ENCODE peak calls at places on chromosome X, in seven cellular contexts. W is HCT116, R is H1, A is K562, T is GM12878, Z is HepG2, Y is SK-N-SH. S is an unnamed sample.

GRCh38 chrX:51024106-51024696 is 113.7 kb downstream of the BMP15 start:
- DNase-seq in R (no peak), A (no peak), W (no peak), Z (no peak), Y (no peak), T (no peak), S (no peak)

GRCh38 chrX:77087529-77088169 is 359.5 kb upstream of the FGF16 start:
- DNase-seq in Z (peak; percentile 92), R (no peak), Y (no peak), W (no peak), T (no peak), A (no peak), S (no peak)

GRCh38 chrX:38803609-38804480 is 2.6 kb downstream of the MID1IP1 start:
- DNase-seq in A (peak; percentile 75), R (peak; percentile 57), Z (peak; percentile 72), W (peak; percentile 77), T (no peak), Y (peak; percentile 87), S (no peak)

GRCh38 chrX:135389717-135390116 is 32.0 kb upstream of the SMIM10L2A start:
- DNase-seq in T (no peak), Z (peak; percentile 51), A (no peak), W (peak; percentile 75), Y (no peak), R (peak; percentile 5), S (peak; percentile 27)

GRCh38 chrX:69616520-69617203 is 749 bp downstream of the EDA start:
- DNase-seq in R (no peak), Z (peak; percentile 0), W (no peak), Y (peak; percentile 12), A (no peak), T (no peak), S (no peak)

GRCh38 chrX:1464282-1465131 is 11.8 kb upstream of the ASMTL start:
- DNase-seq in T (no peak), W (no peak), R (no peak), A (no peak), Y (no peak), Z (no peak), S (no peak)

GRCh38 chrX:44344687-44345086 is 1.2 kb upstream of the EFHC2 start:
- DNase-seq in R (no peak), Y (no peak), W (no peak), T (no peak), Z (no peak), A (peak; percentile 41), S (no peak)

GRCh38 chrX:133792198-133792953 is 193.0 kb downstream of the GPC3 start:
- DNase-seq in R (peak; percentile 36), Y (peak; percentile 65), A (peak; percentile 70), T (peak; percentile 15), Z (peak; percentile 49), W (peak; percentile 59), S (peak; percentile 66)

GRCh38 chrX:50780144-50780543 is 33.9 kb downstream of the SHROOM4 start:
- DNase-seq in R (no peak), Z (no peak), Y (no peak), W (no peak), T (no peak), A (no peak), S (no peak)

GRCh38 chrX:10326578-10326977 is 169.8 kb downstream of the CLCN4 start:
- DNase-seq in W (peak; percentile 22), Y (peak; percentile 30), A (no peak), Z (peak; percentile 25), T (no peak), R (no peak), S (no peak)

GRCh38 chrX:77493677-77494553 is 46.7 kb downstream of the FGF16 start:
- DNase-seq in A (peak; percentile 9), W (no peak), T (no peak), Z (peak; percentile 7), Y (no peak), R (peak; percentile 59), S (no peak)

GRCh38 chrX:39752820-39753219 is 344.9 kb downstream of the BCOR start:
- DNase-seq in A (no peak), R (no peak), Y (no peak), Z (no peak), W (no peak), T (no peak), S (no peak)

GRCh38 chrX:113512700-113513395 is 672.2 kb upstream of the AMOT start:
- DNase-seq in W (peak; percentile 34), R (no peak), A (no peak), Y (no peak), T (no peak), Z (no peak), S (peak; percentile 10)

GRCh38 chrX:69178592-69178991 is 13.3 kb upstream of the PJA1 start:
- DNase-seq in T (no peak), W (no peak), Z (no peak), Y (no peak), A (no peak), R (no peak), S (no peak)

GRCh38 chrX:23276475-23276874 is 58.2 kb upstream of the PTCHD1 start:
- DNase-seq in R (no peak), Z (no peak), W (no peak), Y (no peak), A (no peak), T (no peak), S (no peak)

GRCh38 chrX:11667286-11667685 is 1.6 kb upstream of the ARHGAP6 start:
- DNase-seq in Y (no peak), A (no peak), R (no peak), Z (no peak), W (no peak), T (peak; percentile 23), S (no peak)

GRCh38 chrX:134171661-134172587 is 65.1 kb upstream of the CCDC160 start:
- DNase-seq in W (no peak), Y (peak; percentile 64), Z (no peak), R (no peak), A (no peak), T (no peak), S (no peak)

GRCh38 chrX:23436875-23437274 is 102.2 kb downstream of the PTCHD1 start:
- DNase-seq in Y (no peak), R (peak; percentile 39), T (no peak), Z (no peak), A (no peak), W (no peak), S (no peak)

GRCh38 chrX:123835661-123836371 is 24.0 kb upstream of the XIAP start:
- DNase-seq in A (no peak), T (no peak), R (no peak), Y (no peak), Z (no peak), W (peak; percentile 59), S (no peak)

GRCh38 chrX:119625843-119626242 is 19.6 kb upstream of the NKRF start:
- DNase-seq in A (no peak), Y (no peak), W (no peak), R (no peak), Z (no peak), T (no peak), S (no peak)
- H3K27ac ChIP-seq in A (no peak overlapping the region), Y (no peak overlapping the region), W (no peak overlapping the region), R (no peak overlapping the region), Z (no peak overlapping the region), T (no peak overlapping the region), S (no peak overlapping the region)

GRCh38 chrX:16838202-16839066 is 31.7 kb downstream of the RBBP7 start:
- DNase-seq in T (no peak), Y (no peak), A (no peak), R (no peak), Z (no peak), W (no peak), S (no peak)
- TF ChIP-seq POLR2AphosphoS5 in T (no peak), Y (peak; percentile 11), A (no peak), R (no peak), Z (no peak), W (no peak), S (no peak)

DNA sequence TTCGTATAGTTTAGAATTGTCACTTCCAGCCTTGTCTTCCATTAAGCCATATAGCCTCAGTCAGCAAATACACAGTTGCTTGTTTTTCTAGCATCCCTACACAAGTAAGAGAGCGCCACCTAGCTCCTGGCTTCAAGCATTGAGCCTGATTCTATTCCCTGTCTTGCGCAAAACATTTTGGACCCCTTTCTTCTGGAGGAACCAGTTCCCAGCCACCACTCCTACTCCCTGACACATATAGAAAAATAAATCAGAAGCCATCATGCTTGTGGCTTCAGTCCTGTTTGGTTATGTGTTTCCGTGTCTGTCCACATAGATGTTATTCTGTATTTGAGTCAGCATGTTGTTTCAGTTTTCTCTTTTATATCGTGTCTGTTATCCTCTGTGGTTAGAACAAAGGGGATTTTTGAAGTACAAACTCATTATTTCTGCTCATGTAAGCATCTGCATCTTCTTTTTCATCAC is 59.9 kb downstream of the GK start:
- DNase-seq in W (peak; percentile 21), T (peak; percentile 85), R (peak; percentile 0), Y (peak; percentile 51), Z (peak; percentile 40), A (peak; percentile 5), S (peak; percentile 12)
- TF ChIP-seq SIN3A in W (no peak), T (no peak), R (no peak), Y (no peak), Z (no peak), A (no peak), S (no peak)

DNA sequence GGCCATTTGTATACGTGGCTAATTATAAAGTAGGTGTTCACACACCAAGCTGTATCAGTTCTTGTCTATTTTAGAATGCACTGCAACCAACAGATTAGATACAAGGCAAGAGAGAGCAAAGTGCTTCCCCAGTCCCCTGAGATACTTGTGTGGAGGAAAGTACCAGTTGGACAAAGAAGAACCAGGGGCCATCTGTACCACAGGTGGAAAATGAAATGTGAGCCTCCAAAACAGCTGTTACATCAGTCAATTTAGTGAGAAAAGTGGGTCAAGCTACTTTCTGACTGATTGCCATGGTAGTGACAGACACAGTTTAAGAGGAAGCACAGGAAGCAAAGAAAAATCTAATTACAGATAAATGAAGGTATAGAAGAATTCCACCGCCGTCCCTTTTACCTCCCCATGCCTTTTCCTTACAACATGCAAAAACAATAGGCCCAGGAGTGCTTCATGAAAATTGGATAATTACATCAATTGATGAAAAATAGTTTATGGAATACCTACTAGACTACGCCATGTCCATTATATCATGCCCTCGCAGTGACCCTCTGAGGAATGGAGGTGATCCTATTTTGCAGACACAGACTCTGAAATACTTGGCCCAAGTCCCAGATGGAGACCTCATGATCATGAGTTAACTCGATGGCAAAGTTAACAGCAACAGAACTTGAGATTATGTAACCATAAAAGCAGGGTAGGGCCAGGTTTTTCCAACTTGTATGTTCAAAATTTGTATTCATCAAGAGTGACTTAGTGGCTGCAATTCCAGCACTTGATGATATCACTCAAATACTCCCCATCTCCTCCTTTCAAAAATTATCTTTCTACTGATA is 15.8 kb downstream of the SMPX start:
- DNase-seq in W (no peak), Z (no peak), A (no peak), T (no peak), Y (no peak), R (no peak), S (no peak)
- H3K27ac ChIP-seq in W (no peak overlapping the region), Z (no peak overlapping the region), A (no peak overlapping the region), T (no peak overlapping the region), Y (no peak overlapping the region), R (no peak overlapping the region), S (no peak overlapping the region)

GRCh38 chrX:93585661-93586060 is 87.7 kb downstream of the NAP1L3 start:
- DNase-seq in Z (no peak), W (no peak), A (no peak), T (no peak), R (no peak), Y (no peak), S (no peak)
- TF ChIP-seq POLR2AphosphoS5 in Z (no peak), W (no peak), A (no peak), T (no peak), R (no peak), Y (no peak), S (no peak)